ENCODE peak calls at places on chromosome 17, in seven cellular contexts. X is transverse colon, M is tibial nerve, N is HepG2, H is esophagus muscularis mucosa, P is stomach, R is A549. S is an unnamed sample.

GRCh38 chr17:80345841-80346497 is 69.0 kb upstream of the ENDOV start:
- DNase-seq in P (no peak), N (no peak), H (no peak), M (no peak), X (no peak), R (no peak), S (peak; percentile 21)

GRCh38 chr17:38879878-38880727 is 10.2 kb downstream of the LASP1 start:
- DNase-seq in M (no peak), H (no peak), N (no peak), P (no peak), X (peak; percentile 41), R (peak; percentile 95), S (peak; percentile 64)

GRCh38 chr17:63622571-63623390 is 564 bp downstream of the MAP3K3 start:
- DNase-seq in N (peak; percentile 49), R (peak; percentile 88), P (peak; percentile 80), M (peak; percentile 48), X (peak; percentile 76), H (no peak), S (peak; percentile 71)

GRCh38 chr17:77728022-77728671 is 230.4 kb upstream of the TNRC6C start:
- DNase-seq in R (no peak), P (no peak), H (peak; percentile 90), M (peak; percentile 63), N (peak; percentile 58), X (no peak), S (no peak)

GRCh38 chr17:43342601-43342905 is 56.2 kb upstream of the ARL4D start:
- DNase-seq in P (no peak), M (no peak), X (no peak), H (no peak), R (no peak), N (no peak), S (no peak)

GRCh38 chr17:80544655-80545498 is at the start of gene RPTOR:
- DNase-seq in X (peak; percentile 94), R (peak; percentile 98), N (peak; percentile 86), H (peak; percentile 97), P (peak; percentile 90), M (peak; percentile 70), S (peak; percentile 85)

GRCh38 chr17:20952183-20952582 is 90.6 kb downstream of the USP22 start:
- DNase-seq in P (no peak), H (no peak), R (no peak), M (no peak), N (no peak), X (peak; percentile 19), S (no peak)

GRCh38 chr17:8163978-8164814 is 1.4 kb upstream of the VAMP2 start:
- DNase-seq in P (peak; percentile 55), R (peak; percentile 48), M (no peak), H (no peak), X (peak; percentile 82), N (no peak), S (peak; percentile 78)

GRCh38 chr17:72699566-72699965 is 392.9 kb downstream of the SLC39A11 start:
- DNase-seq in N (no peak), H (no peak), X (no peak), R (no peak), P (no peak), M (no peak), S (no peak)

GRCh38 chr17:20302191-20302917 is 165.0 kb downstream of the LGALS9B start:
- DNase-seq in R (no peak), H (no peak), N (no peak), P (no peak), M (no peak), X (no peak), S (peak; percentile 62)

GRCh38 chr17:81558941-81559806 is 7.0 kb upstream of the FAAP100 start:
- DNase-seq in N (no peak), P (no peak), X (no peak), H (no peak), R (peak; percentile 79), M (no peak), S (no peak)

GRCh38 chr17:60154616-60155426 is 5.0 kb downstream of the CA4 start:
- DNase-seq in N (no peak), H (no peak), M (peak; percentile 29), X (no peak), P (peak; percentile 73), R (no peak), S (no peak)

GRCh38 chr17:50185724-50186545 is 15.5 kb downstream of the COL1A1 start:
- DNase-seq in X (no peak), H (no peak), P (no peak), N (no peak), R (no peak), M (no peak), S (no peak)
- TF ChIP-seq POLR2A in X (no peak), H (no peak), P (no peak), N (no peak), R (no peak), M (no peak), S (no peak)

DNA sequence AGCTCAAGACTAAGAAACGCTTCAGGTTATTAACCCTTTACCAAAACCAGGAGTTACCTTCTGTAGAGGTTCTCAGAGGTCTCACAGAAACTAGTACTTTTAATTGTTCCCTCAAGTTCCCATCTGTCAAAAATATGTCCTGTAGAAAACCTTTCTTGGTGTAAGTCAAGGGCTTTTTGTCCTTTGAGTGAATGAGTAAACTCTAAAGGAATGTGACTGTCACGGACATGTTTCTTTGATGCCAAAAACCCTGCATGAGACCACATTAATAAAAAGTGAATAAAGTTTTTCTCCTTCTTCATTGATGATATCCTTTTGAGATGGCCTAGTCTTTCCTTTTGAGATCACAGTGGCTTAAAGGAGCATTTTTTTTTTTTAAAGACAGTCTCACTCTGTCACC is 102.9 kb downstream of the NLK start:
- DNase-seq in H (no peak), X (no peak), N (no peak), M (no peak), P (no peak), R (no peak), S (no peak)
- TF ChIP-seq EP300 in H (no peak), X (no peak), N (no peak), M (no peak), P (no peak), R (no peak), S (no peak)

DNA sequence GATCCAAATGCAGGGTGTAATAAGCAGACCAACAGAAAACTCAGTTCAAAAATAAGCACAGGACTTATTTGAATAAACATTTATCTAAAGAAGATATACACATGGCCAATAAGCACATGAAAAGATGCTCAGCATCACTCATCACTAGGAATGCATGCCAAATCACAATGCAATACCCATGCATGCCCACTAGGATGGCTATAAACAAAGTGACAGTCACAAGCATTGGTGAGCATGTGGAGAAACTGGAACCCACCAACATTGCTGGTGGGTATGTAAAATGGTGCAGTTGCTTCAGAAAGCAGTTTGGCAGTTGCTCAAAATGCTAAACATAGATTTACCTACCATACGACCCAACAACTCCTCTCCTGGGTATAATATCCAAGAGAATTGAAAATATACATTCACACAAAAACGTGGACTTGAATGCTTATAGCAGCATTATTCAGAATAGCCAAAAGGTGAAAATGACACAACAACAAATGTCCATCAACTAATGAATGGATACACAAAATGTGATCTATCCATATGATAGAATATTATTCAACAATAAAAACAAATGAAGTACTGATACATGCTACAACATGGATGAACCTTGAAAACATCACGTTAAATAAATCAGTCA is 20.1 kb downstream of the UBE2O start:
- DNase-seq in P (no peak), R (no peak), H (no peak), N (peak; percentile 41), X (no peak), M (no peak), S (no peak)
- TF ChIP-seq CTCF in P (peak; percentile 12), R (peak; percentile 16), H (no peak), N (peak; percentile 15), X (peak; percentile 19), M (peak; percentile 21), S (no peak)

DNA sequence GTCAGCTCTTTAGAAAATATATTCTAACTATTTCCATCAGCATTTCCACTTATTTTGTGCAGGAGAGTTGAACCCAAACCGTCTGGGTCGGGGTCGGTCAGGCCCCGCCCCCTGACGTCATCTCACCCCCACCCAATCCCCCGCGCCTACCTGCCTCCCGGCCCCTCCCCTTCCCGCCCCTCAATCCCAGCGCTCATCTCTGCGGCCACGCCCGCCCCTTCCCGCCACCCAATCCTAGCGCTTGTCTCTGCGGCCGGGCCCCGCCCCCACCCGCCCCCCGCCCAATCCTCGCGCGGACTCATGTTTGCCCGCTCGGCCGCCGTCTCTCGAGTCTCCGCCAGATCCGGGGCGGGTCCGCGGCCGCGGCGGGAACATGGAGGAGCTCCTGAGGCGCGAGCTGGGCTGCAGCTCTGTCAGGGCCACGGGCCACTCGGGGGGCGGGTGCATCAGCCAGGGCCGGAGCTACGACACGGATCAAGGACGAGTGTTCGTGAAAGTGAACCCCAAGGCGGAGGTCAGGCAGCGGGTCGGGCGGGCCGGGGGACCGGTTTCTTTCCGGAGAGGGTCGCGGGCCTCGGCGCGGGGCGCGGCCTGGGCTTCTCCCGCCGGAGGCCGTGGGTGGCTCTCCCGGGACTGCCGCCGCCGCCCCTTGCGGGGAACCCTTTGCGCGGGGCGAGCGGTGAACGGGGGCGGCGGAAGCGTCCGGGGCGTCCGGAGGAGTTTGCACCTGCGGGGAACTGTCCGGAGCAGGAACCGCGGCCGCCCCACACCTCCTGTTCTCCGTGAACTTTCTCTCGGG is at the start of gene FN3KRP:
- DNase-seq in H (peak; percentile 99), N (peak; percentile 92), X (peak; percentile 97), M (peak; percentile 90), P (peak; percentile 97), R (peak; percentile 99), S (peak; percentile 96)
- TF ChIP-seq POLR2A in H (no peak), N (peak; percentile 76), X (peak; percentile 74), M (peak; percentile 53), P (no peak), R (peak; percentile 79), S (peak; percentile 44)

S was measured in ovary.